ENCODE peak calls at places on chromosomes 3 and 15, in nine cellular contexts. S, O, P, D, V, T, C, L and I are unnamed samples. For H3K4me1, the result is how much of the 10 kb centered on the place peaks cover.

GRCh38 chr3:112048911-112049310 is 14.4 kb downstream of the TMPRSS7 start:
- DNase-seq in S (no peak), O (no peak), P (peak), D (no peak), V (peak), T (no peak), C (no peak), L (no peak), I (no peak)

GRCh38 chr3:131704084-131704483 is 201.3 kb upstream of the MRPL3 start:
- DNase-seq in S (no peak), O (no peak), P (no peak), D (no peak), V (no peak), T (no peak), C (no peak), L (no peak), I (no peak)

GRCh38 chr3:59451800-59452741 is 402.2 kb upstream of the CFAP20DC start:
- DNase-seq in S (no peak), O (no peak), P (no peak), D (no peak), V (no peak), T (no peak), C (no peak), L (no peak), I (no peak)

GRCh38 chr15:57554063-57554820 is 37.5 kb upstream of the MYZAP start:
- DNase-seq in S (no peak), O (no peak), P (peak), D (no peak), V (no peak), T (no peak), C (no peak), L (peak), I (no peak)

GRCh38 chr15:29114277-29115092 is 155.1 kb downstream of the NSMCE3 start:
- DNase-seq in S (peak), O (no peak), P (peak), D (no peak), V (no peak), T (no peak), C (no peak), L (no peak), I (no peak)

GRCh38 chr3:95815828-95816227 is 998.6 kb upstream of the EPHA6 start:
- DNase-seq in S (no peak), O (no peak), P (no peak), D (no peak), V (no peak), T (no peak), C (no peak), L (no peak), I (no peak)

GRCh38 chr15:68503213-68503612 is 71.2 kb upstream of the ITGA11 start:
- DNase-seq in S (peak), O (no peak), P (no peak), D (peak), V (no peak), T (no peak), C (no peak), L (no peak), I (no peak)

GRCh38 chr3:127073931-127074820 is 91.3 kb downstream of the PLXNA1 start:
- DNase-seq in S (no peak), O (no peak), P (no peak), D (no peak), V (no peak), T (no peak), C (no peak), L (peak), I (no peak)

GRCh38 chr3:25080461-25080860 is 347.6 kb upstream of the RARB start:
- DNase-seq in S (no peak), O (no peak), P (no peak), D (no peak), V (no peak), T (no peak), C (no peak), L (no peak), I (no peak)

GRCh38 chr3:71156062-71156665 is 427.4 kb downstream of the FOXP1 start:
- DNase-seq in S (no peak), O (no peak), P (no peak), D (no peak), V (no peak), T (no peak), C (no peak), L (no peak), I (no peak)

GRCh38 chr3:190983875-190984274 is 121.4 kb upstream of the GMNC start:
- DNase-seq in S (no peak), O (no peak), P (no peak), D (no peak), V (no peak), T (no peak), C (no peak), L (no peak), I (no peak)

GRCh38 chr3:71593106-71593505 is 9.6 kb upstream of the FOXP1 start:
- DNase-seq in S (no peak), O (no peak), P (no peak), D (no peak), V (no peak), T (no peak), C (no peak), L (no peak), I (no peak)

GRCh38 chr15:48581221-48581620 is 64.3 kb downstream of the FBN1 start:
- DNase-seq in S (no peak), O (no peak), P (no peak), D (no peak), V (no peak), T (no peak), C (no peak), L (no peak), I (no peak)

GRCh38 chr3:139312959-139313358 is 30.9 kb upstream of the MRPS22 start:
- DNase-seq in S (no peak), O (no peak), P (no peak), D (no peak), V (no peak), T (peak), C (peak), L (no peak), I (no peak)

GRCh38 chr3:11060500-11061251 is 68.1 kb downstream of the SLC6A1 start:
- DNase-seq in S (peak), O (no peak), P (peak), D (peak), V (peak), T (peak), C (peak), L (peak), I (peak)

GRCh38 chr3:126567696-126568438 is 9.1 kb upstream of the C3orf22 start:
- DNase-seq in S (peak), O (no peak), P (peak), D (no peak), V (peak), T (peak), C (no peak), L (peak), I (no peak)

GRCh38 chr3:42747581-42747980 is 25.5 kb downstream of the CCDC13 start:
- DNase-seq in S (no peak), O (no peak), P (no peak), D (no peak), V (no peak), T (no peak), C (no peak), L (no peak), I (no peak)

GRCh38 chr3:177147790-177148189 is 49.5 kb downstream of the TBL1XR1 start:
- DNase-seq in S (no peak), O (no peak), P (no peak), D (no peak), V (no peak), T (no peak), C (no peak), L (no peak), I (no peak)

GRCh38 chr3:53046171-53047170 is 598 bp upstream of the SFMBT1 start:
- DNase-seq in S (peak), O (no peak), P (peak), D (peak), V (peak), T (peak), C (peak), L (peak), I (peak)

GRCh38 chr15:64857421-64857820 is 15.7 kb downstream of the PLEKHO2 start:
- DNase-seq in S (no peak), O (no peak), P (peak), D (no peak), V (no peak), T (no peak), C (no peak), L (no peak), I (no peak)

GRCh38 chr3:42377681-42378080 is 32.7 kb downstream of the LYZL4 start:
- DNase-seq in S (no peak), O (no peak), P (no peak), D (no peak), V (no peak), T (no peak), C (no peak), L (no peak), I (no peak)

GRCh38 chr3:139099968-139100817 is 55.5 kb upstream of the PRR23C start:
- DNase-seq in S (no peak), O (no peak), P (no peak), D (no peak), V (no peak), T (no peak), C (no peak), L (no peak), I (no peak)

GRCh38 chr15:68635142-68635541 is 56.3 kb downstream of the CORO2B start:
- DNase-seq in S (no peak), O (no peak), P (no peak), D (no peak), V (no peak), T (no peak), C (peak), L (peak), I (peak)

GRCh38 chr15:80990955-80991354 is 1.3 kb upstream of the MESD start:
- DNase-seq in S (no peak), O (no peak), P (no peak), D (no peak), V (no peak), T (no peak), C (no peak), L (no peak), I (no peak)

GRCh38 chr3:117268318-117268717 is 558.7 kb downstream of the TUSC7 start:
- DNase-seq in S (no peak), O (no peak), P (no peak), D (no peak), V (no peak), T (no peak), C (no peak), L (no peak), I (no peak)

GRCh38 chr3:117261907-117262518 is 552.4 kb downstream of the TUSC7 start:
- DNase-seq in S (no peak), O (no peak), P (no peak), D (no peak), V (no peak), T (no peak), C (no peak), L (no peak), I (no peak)

GRCh38 chr3:117263735-117264134 is 554.2 kb downstream of the TUSC7 start:
- DNase-seq in S (no peak), O (no peak), P (no peak), D (no peak), V (no peak), T (no peak), C (no peak), L (no peak), I (no peak)

DNA sequence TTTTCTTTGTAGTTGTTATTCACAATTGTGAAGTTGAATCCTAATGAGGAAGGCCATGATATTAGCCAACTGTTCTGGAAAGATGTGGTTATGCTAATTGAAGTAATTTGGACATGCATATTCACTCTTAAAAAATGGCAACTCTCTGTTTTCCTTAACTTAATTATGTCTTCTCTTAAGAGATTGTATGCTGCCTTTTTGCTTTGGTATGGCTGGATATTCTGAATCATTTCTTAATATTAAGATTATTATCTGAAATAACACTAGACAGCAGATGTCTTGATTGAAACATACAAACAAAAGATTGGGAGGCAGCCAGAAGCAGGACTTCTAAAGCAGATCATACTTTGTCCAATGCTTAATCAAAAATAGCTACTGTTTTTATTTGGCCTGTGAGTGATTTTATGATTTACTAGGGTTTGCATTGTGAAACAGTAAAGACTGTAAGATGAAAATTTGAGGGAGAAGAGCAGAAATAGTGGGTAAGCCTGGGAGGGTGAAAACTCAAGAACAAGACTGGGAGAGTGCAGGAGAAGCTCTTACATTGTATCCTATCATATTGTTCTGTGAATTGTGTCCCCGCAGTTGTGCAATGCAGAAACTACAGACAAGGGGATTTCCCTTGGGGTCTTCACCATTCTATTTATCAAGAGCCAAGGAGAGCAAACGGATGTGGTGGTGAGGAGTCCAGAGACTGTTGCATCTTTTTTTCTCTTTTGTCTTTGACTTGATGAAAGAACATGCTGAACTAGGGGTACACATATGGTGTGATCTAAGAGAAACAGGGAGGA is 554.8 kb downstream of the TUSC7 start:
- DNase-seq in S (no peak), O (no peak), P (no peak), D (no peak), V (no peak), T (no peak), C (no peak), L (no peak), I (no peak)
- TF ChIP-seq CTCF in S (no peak), O (no peak), P (no peak), D (no peak), V (no peak), T (no peak), C (no peak), L (no peak), I (no peak)

DNA sequence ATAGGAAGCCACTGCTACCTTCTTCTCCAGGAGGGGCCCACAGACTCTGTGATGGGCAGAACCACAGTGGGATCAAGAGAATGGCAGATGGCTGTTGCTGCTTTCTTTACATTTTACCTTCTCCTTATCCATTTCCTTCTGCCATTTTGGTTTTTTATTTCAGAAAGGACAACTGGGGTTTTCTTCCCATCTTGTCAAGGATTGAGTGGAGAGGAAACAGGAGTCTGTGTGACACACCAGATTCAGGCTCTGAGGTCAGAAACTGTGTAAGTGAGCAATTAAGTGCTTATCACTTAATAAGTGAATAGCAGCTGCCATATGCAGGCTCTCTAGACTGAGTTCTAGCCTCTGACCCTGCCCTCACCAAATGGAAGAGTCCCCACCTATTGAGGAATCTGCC is 47.3 kb downstream of the ITGB5 start:
- DNase-seq in S (no peak), O (no peak), P (no peak), D (no peak), V (no peak), T (no peak), C (no peak), L (peak), I (no peak)
- H3K4me1 ChIP-seq in S (under half), O (under half), P (under half), D (under half), V (under half), T (half or more), C (under half), L (half or more), I (half or more)

GRCh38 chr15:72342385-72342784 is 22.4 kb upstream of the CELF6 start:
- DNase-seq in S (no peak), O (no peak), P (peak), D (no peak), V (peak), T (no peak), C (no peak), L (peak), I (no peak)
- TF ChIP-seq CTCF in S (peak), O (peak), P (peak), D (no peak), V (peak), T (peak), C (no peak), L (peak), I (peak)

DNA sequence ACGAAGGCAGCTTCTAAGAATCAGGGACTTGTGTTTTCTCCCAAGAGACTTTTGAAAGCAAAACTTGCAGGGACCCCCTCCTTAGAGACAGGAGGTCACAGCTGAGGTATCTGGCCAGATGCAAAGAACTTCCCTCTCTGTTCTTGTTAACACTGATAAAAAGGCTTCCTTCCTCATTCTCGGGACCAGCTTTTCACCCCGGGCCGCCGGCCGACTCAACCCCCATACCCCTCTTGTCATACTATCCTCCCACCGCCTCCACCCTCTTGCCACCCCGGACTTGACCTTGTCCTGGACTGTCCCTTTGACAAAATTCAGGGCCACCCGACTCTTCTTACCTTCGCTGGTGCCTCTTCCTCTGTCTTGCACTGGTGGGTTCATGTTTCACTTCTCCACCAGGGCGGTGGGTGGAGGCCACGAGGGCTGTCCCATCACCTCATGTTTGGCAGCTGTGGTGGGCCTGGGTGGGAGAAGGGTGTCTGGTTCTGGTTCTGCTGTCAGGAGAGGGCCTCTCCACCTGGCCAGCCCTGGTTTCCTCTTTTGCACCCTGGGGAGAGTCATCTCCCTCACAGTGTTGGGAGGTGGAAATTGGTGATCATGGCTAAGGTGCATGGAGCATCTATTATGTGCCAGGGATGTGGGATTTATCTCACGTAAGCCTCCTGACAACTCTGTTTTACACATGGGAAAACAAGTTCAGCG is 32.5 kb downstream of the BHLHE40 start:
- DNase-seq in S (peak), O (peak), P (no peak), D (no peak), V (no peak), T (no peak), C (no peak), L (no peak), I (no peak)
- H3K4me1 ChIP-seq in S (under half), O (half or more), P (under half), D (under half), V (under half), T (half or more), C (under half), L (under half), I (under half)

GRCh38 chr3:97823081-97823480 is 1.3 kb downstream of the CRYBG3 start:
- DNase-seq in S (no peak), O (no peak), P (no peak), D (no peak), V (no peak), T (no peak), C (no peak), L (no peak), I (no peak)

GRCh38 chr3:97823503-97824004 is 1.7 kb downstream of the CRYBG3 start:
- DNase-seq in S (no peak), O (no peak), P (no peak), D (no peak), V (no peak), T (no peak), C (no peak), L (no peak), I (peak)

GRCh38 chr3:97820780-97821179 is 1.0 kb upstream of the CRYBG3 start:
- DNase-seq in S (no peak), O (no peak), P (no peak), D (no peak), V (no peak), T (no peak), C (no peak), L (no peak), I (no peak)

GRCh38 chr3:97821413-97821809 is 400 bp upstream of the CRYBG3 start:
- DNase-seq in S (no peak), O (no peak), P (no peak), D (peak), V (peak), T (peak), C (no peak), L (peak), I (peak)

DNA sequence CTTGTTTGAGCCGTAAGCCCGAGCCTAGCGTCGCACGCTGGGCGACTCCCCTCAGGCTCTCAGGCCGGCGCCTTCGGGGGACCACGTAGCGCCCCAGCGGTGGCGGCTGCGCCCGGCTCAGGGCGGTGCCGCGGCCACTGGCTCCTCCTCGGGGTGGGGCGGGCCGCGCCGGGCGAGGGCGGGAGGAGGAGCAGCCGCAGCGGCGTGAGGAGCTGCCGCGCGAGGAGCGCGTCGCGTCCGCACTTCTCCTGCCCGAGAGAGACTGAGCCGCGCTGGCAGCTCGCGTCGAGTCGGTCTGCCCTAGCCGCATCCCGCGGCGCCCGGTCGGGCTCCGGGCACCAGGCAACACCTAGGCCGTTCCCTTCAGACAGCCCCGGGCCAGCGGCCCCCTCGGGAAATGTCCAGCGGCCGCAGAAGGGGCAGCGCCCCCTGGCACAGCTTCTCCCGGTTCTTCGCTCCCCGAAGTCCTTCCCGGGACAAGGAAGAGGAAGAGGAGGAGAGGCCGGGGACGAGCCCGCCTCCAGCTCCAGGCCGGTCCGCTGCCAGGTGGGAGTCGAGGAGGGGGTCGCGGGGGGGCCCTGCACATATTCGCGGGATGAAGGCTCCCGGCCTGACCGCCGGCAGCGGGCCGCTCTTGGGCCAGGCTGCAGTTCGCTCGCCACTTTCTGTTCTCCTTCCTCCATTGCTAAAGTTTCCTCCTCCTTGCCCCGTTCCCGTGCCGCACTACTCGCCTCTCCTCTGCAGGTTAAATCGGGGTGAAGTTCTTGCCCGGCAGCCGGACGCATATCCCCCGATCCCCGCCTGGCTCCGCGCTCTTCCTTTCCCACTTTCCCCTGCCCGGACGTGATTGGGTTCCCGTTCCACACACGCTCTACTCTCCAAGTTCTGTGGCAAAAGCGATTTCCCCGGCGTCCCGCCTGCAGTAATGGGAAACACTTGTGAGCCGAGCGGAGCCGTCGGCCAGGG is at the start of gene CRYBG3:
- DNase-seq in S (peak), O (peak), P (peak), D (peak), V (peak), T (peak), C (peak), L (peak), I (peak)
- TF ChIP-seq CTCF in S (peak), O (peak), P (peak), D (no peak), V (peak), T (peak), C (no peak), L (peak), I (peak)